ENCODE peak calls at places on chromosomes 6 and 20, in six cellular contexts. K is GM20000, X is ovary, S is glutamatergic neuron, W is AG04450, N is ascending aorta. Q is an unnamed sample.

GRCh38 chr6:6179858-6180257 is 140.6 kb downstream of the F13A1 start:
- DNase-seq in K (no peak), X (no peak), S (no peak), W (no peak), N (no peak), Q (no peak)

GRCh38 chr20:48615871-48616270 is 211.9 kb downstream of the PREX1 start:
- DNase-seq in K (no peak), X (no peak), S (no peak), W (no peak), N (no peak), Q (no peak)

GRCh38 chr20:23156170-23156841 is 70.2 kb upstream of the CD93 start:
- DNase-seq in K (no peak), X (no peak), S (no peak), W (no peak), N (peak), Q (no peak)

GRCh38 chr6:159043986-159044385 is 805 bp downstream of the TAGAP start:
- DNase-seq in K (no peak), X (no peak), S (no peak), W (no peak), N (no peak), Q (no peak)

GRCh38 chr6:76422814-76423213 is 350.4 kb upstream of the IMPG1 start:
- DNase-seq in K (no peak), X (no peak), S (no peak), W (no peak), N (no peak), Q (no peak)

GRCh38 chr6:81772741-81773140 is 20.3 kb upstream of the TENT5A start:
- DNase-seq in K (peak), X (no peak), S (no peak), W (no peak), N (no peak), Q (no peak)

GRCh38 chr6:138307352-138307751 is 70.4 kb upstream of the SMIM28 start:
- DNase-seq in K (no peak), X (no peak), S (no peak), W (no peak), N (no peak), Q (no peak)

GRCh38 chr6:108848116-108848868 is at the start of gene ARMC2:
- DNase-seq in K (peak), X (peak), S (peak), W (peak), N (peak), Q (peak)

GRCh38 chr6:96104910-96105309 is 89.1 kb downstream of the FUT9 start:
- DNase-seq in K (no peak), X (no peak), S (no peak), W (no peak), N (no peak), Q (no peak)

DNA sequence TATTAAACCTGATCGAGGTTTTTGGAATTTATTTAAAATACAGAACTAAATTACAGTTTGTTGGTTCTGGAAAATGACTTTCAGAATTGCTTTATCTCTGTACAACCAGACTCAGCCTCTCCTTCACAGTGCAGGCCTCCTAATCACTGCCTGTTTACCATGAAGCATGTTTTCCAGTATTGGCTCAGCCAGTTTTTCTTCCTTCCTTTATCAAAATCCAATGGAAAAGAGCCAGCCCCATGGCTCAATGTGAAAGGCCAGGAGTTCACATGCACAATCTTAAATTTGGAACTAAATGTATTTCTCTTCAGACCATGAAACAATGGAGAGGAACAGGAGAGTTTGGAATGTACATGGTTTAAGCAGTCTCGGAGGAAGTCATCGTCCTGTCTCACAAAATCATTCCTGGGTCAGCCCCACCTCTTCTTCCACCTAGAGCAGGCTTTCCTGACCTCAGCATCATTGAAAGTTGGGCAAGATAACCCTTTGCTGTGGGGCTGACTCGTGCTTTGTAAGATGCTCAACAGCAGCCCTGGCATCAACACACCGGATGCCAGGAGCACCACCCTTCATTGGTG is 680.9 kb upstream of the AGPAT4 start:
- DNase-seq in K (no peak), X (no peak), S (no peak), W (no peak), N (no peak), Q (no peak)
- TF ChIP-seq CTCF in K (no peak), X (no peak), S (no peak), W (no peak), N (no peak), Q (no peak)

GRCh38 chr6:39669117-39669690 is 56.0 kb downstream of the KIF6 start:
- DNase-seq in K (no peak), X (no peak), S (no peak), W (no peak), N (no peak), Q (no peak)
- TF ChIP-seq CTCF in K (no peak), X (no peak), S (no peak), W (no peak), N (no peak), Q (no peak)

GRCh38 chr6:49548613-49549304 is 1.7 kb upstream of the C6orf141 start:
- DNase-seq in K (no peak), X (no peak), S (no peak), W (no peak), N (no peak), Q (no peak)
- TF ChIP-seq CTCF in K (no peak), X (no peak), S (no peak), W (no peak), N (no peak), Q (no peak)

DNA sequence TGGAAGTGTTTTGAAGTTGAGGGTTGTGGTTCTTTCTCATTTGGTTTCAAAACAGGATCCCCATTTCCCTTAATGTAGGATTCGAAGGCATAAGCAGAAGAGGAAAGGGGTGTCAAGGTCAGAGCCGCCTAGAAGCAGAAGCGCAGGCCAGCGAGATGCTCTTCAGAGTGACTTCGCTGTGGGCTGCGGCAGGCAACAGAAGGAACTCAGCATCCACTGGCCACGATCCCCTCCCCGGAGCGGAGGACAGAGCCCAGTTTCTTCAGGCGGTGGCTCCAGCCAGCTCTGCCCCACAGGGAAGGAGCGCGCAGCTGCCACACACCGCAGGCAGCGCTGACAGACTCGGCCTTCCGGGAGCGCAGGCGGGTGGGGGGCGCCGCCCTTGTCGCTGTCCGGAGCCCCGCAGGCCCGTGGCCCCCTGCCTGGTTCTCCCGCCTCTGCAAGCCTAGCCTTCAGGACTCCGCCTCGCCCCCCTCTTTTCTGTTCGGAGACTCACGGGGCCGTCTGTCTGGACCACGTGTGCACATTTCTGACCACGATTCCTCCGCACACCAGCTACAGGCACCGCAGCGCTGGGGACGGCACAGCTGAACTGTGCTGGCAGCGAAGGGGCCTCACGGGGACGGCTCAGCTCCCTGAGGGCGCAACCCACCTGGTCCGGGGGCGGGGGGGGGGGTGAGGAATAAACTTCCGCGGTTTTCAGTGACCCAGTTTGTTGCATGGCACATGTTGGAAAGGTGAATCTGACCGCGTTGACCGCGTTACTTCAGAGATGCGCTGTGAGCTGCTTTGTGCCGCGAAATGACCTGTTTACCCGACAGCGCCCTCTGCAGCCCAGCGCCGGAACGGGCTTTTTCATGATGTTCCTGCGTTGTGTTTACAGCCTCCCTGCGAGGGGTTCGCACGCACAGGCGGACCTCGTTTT is 26.1 kb downstream of the TTLL2 start:
- DNase-seq in K (peak), X (peak), S (peak), W (no peak), N (peak), Q (peak)
- TF ChIP-seq CTCF in K (peak), X (peak), S (peak), W (peak), N (peak), Q (peak)

GRCh38 chr20:62133864-62134263 is 9.3 kb downstream of the PSMA7 start:
- DNase-seq in K (no peak), X (no peak), S (no peak), W (no peak), N (no peak), Q (no peak)
- TF ChIP-seq CTCF in K (no peak), X (no peak), S (no peak), W (peak), N (no peak), Q (no peak)

GRCh38 chr6:2524090-2524489 is 226.6 kb downstream of the MYLK4 start:
- DNase-seq in K (no peak), X (no peak), S (no peak), W (no peak), N (no peak), Q (no peak)
- TF ChIP-seq CTCF in K (peak), X (no peak), S (peak), W (peak), N (no peak), Q (no peak)

GRCh38 chr6:44128020-44128917 is 915 bp downstream of the TMEM63B start:
- DNase-seq in K (peak), X (peak), S (peak), W (no peak), N (peak), Q (peak)
- TF ChIP-seq CTCF in K (no peak), X (peak), S (no peak), W (peak), N (no peak), Q (peak)

DNA sequence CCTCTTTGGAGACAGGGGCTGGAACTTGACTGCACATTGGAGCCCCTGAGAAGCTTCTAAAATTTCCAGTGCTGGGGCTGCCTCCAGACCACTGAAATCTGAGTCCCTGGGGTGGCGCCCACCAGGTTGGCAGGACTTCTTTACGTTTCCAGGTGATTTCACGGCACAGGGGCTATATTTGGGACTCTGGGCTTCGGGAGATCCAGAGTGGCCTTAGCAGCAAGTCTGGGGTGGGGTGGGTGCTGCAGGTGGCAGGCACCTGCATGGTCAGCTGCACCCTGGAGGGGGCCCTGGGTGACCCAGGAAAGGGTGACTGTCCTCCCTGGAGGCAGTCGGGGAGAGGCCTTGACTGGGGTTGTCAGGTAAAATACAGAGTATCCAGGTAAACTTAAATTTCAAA is 135.5 kb upstream of the PHACTR3 start:
- DNase-seq in K (no peak), X (no peak), S (no peak), W (no peak), N (no peak), Q (no peak)
- TF ChIP-seq CTCF in K (no peak), X (no peak), S (no peak), W (no peak), N (no peak), Q (no peak)

DNA sequence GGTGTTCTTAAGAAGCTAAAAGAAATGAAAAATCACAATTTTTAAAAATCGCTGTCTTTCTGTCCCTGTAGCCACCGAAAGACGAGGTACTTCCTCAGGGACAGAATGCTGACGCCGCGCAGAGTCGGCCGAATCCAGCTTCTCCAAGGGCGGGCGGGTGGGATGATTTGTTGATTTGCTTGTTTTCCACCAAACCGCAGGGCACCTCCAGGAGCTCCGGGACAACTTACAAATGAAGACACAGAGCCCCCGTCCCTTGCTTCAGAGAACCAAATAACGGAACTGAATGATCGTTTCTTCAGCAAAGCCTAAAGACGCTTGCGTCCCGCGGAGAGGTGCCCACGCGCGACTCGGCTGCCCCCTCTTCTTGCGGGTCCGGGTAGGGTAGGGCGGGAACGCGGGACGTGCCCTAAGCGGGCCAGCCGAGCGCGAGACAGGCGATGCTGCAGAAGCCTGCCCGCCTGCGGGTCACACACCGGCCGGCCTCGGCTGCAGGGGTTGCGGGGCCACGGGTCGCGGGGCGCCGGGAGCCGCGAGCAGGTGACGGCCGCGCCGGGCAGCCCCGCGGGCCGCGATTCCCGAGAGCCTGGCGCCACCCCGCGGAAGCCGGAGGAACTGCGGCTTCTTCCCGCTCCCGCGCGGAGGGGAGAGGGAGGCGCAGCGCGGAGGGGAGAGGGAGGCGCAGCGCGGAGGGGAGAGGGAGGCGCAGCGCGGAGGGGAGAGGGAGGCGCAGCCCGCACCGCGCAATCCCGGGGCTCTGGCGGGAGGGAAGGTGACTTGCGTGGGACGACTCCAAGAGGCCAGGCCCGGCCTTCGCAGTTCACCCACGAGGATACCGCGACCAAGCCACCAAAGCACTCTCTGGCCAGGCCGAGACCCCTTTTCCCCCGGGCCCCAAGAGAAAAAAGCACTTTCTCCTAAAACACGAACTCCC is 7.7 kb upstream of the FOXF2 start:
- DNase-seq in K (peak), X (no peak), S (peak), W (no peak), N (no peak), Q (peak)
- TF ChIP-seq CTCF in K (peak), X (no peak), S (peak), W (peak), N (peak), Q (peak)